ENCODE peak calls at places on chromosomes 12 and 14, in ten cellular contexts. Z is left ventricle myocardium inferior, R is ovary, N is IMR-90, B is endothelial cell of umbilical vein, W is neuronal stem cell, D is pancreas, T is Panc1, J is adipocyte, U is colonic mucosa. C is an unnamed sample. For H3K4me1, the result is how much of the 10 kb centered on the place peaks cover.

GRCh38 chr14:95811813-95812212 is 64.8 kb upstream of the TUNAR start:
- DNase-seq in Z (no peak), R (no peak), N (no peak), B (no peak), W (no peak), D (no peak), T (no peak), J (no peak), U (no peak), C (no peak)

GRCh38 chr12:53989227-53990113 is 4.5 kb downstream of the HOXC10 start:
- DNase-seq in Z (no peak), R (no peak), N (peak), B (peak), W (no peak), D (no peak), T (no peak), J (peak), U (no peak), C (no peak)

GRCh38 chr12:52379536-52379935 is 5.9 kb downstream of the KRT84 start:
- DNase-seq in Z (no peak), R (no peak), N (no peak), B (no peak), W (no peak), D (no peak), T (no peak), J (no peak), U (no peak), C (no peak)

GRCh38 chr14:88025350-88025749 is 20.4 kb downstream of the GPR65 start:
- DNase-seq in Z (no peak), R (no peak), N (no peak), B (no peak), W (no peak), D (no peak), T (no peak), J (no peak), U (no peak), C (no peak)

GRCh38 chr12:112900298-112901145 is 6.2 kb upstream of the OAS1 start:
- DNase-seq in Z (no peak), R (no peak), N (peak), B (peak), W (peak), D (peak), T (peak), J (peak), U (peak), C (peak)

GRCh38 chr12:126537961-126538530 is 1472.8 kb downstream of the AACS start:
- DNase-seq in Z (no peak), R (no peak), N (no peak), B (no peak), W (no peak), D (no peak), T (no peak), J (no peak), U (no peak), C (no peak)

GRCh38 chr14:71533396-71533795 is 398.8 kb upstream of the RGS6 start:
- DNase-seq in Z (no peak), R (no peak), N (peak), B (no peak), W (no peak), D (no peak), T (no peak), J (peak), U (no peak), C (no peak)

GRCh38 chr12:104630230-104630670 is 173.5 kb downstream of the CHST11 start:
- DNase-seq in Z (no peak), R (no peak), N (no peak), B (no peak), W (no peak), D (no peak), T (no peak), J (no peak), U (no peak), C (no peak)

GRCh38 chr14:23567186-23568020 is at the start of gene AP1G2:
- DNase-seq in Z (peak), R (peak), N (peak), B (peak), W (peak), D (peak), T (no peak), J (peak), U (peak), C (peak)

GRCh38 chr12:13039557-13039956 is 4.6 kb upstream of the FAM234B start:
- DNase-seq in Z (no peak), R (no peak), N (no peak), B (no peak), W (no peak), D (no peak), T (no peak), J (no peak), U (peak), C (no peak)

GRCh38 chr12:89162704-89163261 is 189.5 kb downstream of the DUSP6 start:
- DNase-seq in Z (peak), R (no peak), N (peak), B (peak), W (no peak), D (peak), T (peak), J (peak), U (peak), C (peak)

GRCh38 chr12:27123642-27124041 is 41.3 kb upstream of the C12orf71 start:
- DNase-seq in Z (no peak), R (no peak), N (no peak), B (peak), W (no peak), D (no peak), T (no peak), J (no peak), U (no peak), C (no peak)

GRCh38 chr12:116179384-116179783 is 98.1 kb downstream of the MED13L start:
- DNase-seq in Z (no peak), R (no peak), N (no peak), B (no peak), W (no peak), D (no peak), T (no peak), J (no peak), U (no peak), C (no peak)

GRCh38 chr12:116182359-116183063 is 95.0 kb downstream of the MED13L start:
- DNase-seq in Z (no peak), R (no peak), N (no peak), B (no peak), W (no peak), D (no peak), T (no peak), J (no peak), U (no peak), C (no peak)

GRCh38 chr12:116177017-116177416 is 100.5 kb downstream of the MED13L start:
- DNase-seq in Z (no peak), R (no peak), N (no peak), B (no peak), W (no peak), D (no peak), T (no peak), J (no peak), U (no peak), C (no peak)

GRCh38 chr12:116183741-116184141 is 93.8 kb downstream of the MED13L start:
- DNase-seq in Z (no peak), R (no peak), N (peak), B (peak), W (no peak), D (no peak), T (no peak), J (peak), U (no peak), C (no peak)

DNA sequence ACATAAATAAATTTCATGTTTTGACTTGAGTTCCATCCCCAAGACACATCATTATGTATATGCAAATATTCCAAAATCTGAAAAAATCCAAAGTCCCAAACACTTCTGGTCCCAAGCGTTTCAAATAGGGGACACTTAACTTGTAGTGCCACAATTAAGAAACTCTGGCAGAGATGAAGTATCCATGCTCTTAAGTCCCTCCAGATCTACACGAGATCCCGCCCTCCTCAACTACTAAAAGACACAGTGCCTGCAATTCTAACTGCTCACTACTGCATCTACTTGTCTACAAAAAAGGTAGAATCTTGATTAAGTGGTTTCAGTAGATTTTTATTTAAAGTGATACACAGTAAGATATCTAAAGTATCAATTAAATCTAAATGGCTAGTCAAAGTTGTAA is 97.0 kb downstream of the MED13L start:
- DNase-seq in Z (no peak), R (no peak), N (no peak), B (no peak), W (no peak), D (no peak), T (no peak), J (no peak), U (no peak), C (no peak)
- H3K4me1 ChIP-seq in Z (half or more), R (under half), N (under half), B (under half), W (under half), D (under half), T (under half), J (under half), U (under half), C (under half)

DNA sequence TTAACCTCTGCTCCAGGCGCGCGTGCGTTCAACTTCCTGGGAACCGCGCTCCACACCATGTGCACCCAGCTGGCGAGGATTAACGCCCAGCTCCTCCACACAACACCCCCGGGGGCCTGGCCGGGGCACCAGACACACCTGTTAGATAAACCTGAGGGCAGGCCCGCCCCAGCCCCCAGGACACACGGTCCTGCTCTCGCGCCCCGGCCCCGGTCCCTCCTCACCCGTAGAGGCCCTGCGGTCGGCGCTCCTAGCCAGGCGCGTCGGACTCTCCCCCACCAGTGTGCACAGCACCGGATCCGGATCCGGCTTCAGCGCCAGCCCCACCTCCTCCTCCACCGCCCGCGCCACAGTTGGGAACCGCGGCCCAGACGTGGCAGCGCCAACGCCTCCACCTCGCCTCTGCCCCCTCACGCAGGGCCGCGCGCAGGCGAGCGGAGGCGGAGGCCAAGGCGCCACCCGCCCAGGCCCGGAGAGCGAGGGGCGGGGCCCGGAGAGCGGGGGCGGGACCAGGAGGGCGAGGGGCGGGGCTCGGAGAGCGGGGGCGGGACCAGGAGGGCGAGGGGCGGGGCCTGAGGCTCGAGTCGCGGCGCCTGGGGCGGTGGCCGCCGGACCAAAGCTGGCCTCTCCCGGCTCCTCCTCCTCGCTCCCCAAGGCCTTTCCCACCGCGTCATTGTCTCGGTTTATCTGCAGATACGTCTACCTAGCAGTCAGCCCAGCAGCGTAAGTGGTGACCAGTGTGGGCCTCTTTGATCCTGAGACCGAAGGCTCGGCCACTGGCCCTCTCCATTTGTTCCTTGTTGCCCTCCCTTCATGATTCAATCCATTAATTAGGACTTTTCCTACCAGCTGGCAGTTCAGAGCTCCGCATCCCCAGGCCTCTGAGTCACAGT is at the start of gene GNPNAT1:
- DNase-seq in Z (peak), R (peak), N (peak), B (peak), W (peak), D (peak), T (peak), J (peak), U (peak), C (peak)
- H3K4me1 ChIP-seq in Z (under half), R (under half), N (under half), B (under half), W (under half), D (under half), T (under half), J (under half), U (under half), C (under half)

GRCh38 chr12:68364893-68365725 is 32.9 kb upstream of the MDM1 start:
- DNase-seq in Z (peak), R (peak), N (peak), B (peak), W (peak), D (peak), T (peak), J (peak), U (peak), C (peak)
- H3K4me1 ChIP-seq in Z (under half), R (under half), N (under half), B (under half), W (under half), D (under half), T (under half), J (under half), U (under half), C (under half)

GRCh38 chr12:68350753-68351152 is 18.6 kb upstream of the MDM1 start:
- DNase-seq in Z (no peak), R (no peak), N (peak), B (no peak), W (no peak), D (no peak), T (no peak), J (peak), U (no peak), C (no peak)
- H3K4me1 ChIP-seq in Z (under half), R (under half), N (under half), B (under half), W (under half), D (under half), T (under half), J (under half), U (under half), C (under half)

DNA sequence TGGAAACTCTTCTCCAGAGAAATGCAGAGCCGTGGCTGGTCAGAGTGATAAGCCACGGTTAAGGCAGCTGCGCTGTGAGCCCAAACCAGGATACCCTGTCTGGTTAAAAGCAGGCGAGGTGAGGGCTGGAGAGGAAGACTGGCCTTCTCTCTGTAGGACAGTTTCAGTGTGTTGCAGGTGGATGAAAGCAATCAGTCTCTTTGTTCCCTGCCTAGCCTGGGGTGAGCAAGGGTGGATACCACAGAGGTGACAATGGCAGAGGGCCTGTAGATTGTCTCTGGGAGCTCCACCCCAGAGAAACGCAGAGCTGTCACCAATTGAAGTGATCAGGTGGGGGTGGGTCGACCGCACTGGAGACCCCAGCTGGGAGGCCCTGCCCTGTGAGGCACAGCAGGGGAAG is 621.9 kb downstream of the LRFN5 start:
- DNase-seq in Z (no peak), R (no peak), N (no peak), B (no peak), W (no peak), D (no peak), T (no peak), J (no peak), U (no peak), C (no peak)
- H3K4me1 ChIP-seq in Z (under half), R (under half), N (under half), B (under half), W (under half), D (under half), T (under half), J (under half), U (under half), C (under half)

GRCh38 chr14:69636718-69637480 is 25.5 kb downstream of the SUSD6 start:
- DNase-seq in Z (no peak), R (no peak), N (no peak), B (no peak), W (no peak), D (no peak), T (no peak), J (no peak), U (no peak), C (no peak)
- H3K4me1 ChIP-seq in Z (half or more), R (under half), N (under half), B (under half), W (under half), D (under half), T (under half), J (half or more), U (under half), C (under half)